ENCODE peak calls at places on chromosomes 11 and 22, in seven cellular contexts. K, W, Q, L, B, E and H are unnamed samples.

GRCh38 chr22:35425971-35426800 is 26.2 kb downstream of the MCM5 start:
- DNase-seq in E (no peak), K (no peak), Q (no peak), L (peak), W (no peak), B (peak), H (no peak)

GRCh38 chr22:24170189-24170588 is 11.1 kb upstream of the SUSD2 start:
- DNase-seq in B (peak), E (no peak), Q (peak), W (no peak), L (no peak), K (peak), H (no peak)

GRCh38 chr11:131674051-131674755 is 303.8 kb downstream of the NTM start:
- DNase-seq in Q (peak), B (peak), K (peak), E (no peak), W (peak), L (peak), H (peak)

GRCh38 chr11:132064987-132065620 is 694.7 kb downstream of the NTM start:
- DNase-seq in Q (peak), K (no peak), L (no peak), W (peak), E (peak), B (no peak), H (peak)

GRCh38 chr11:120168960-120169681 is 31.2 kb upstream of the TRIM29 start:
- DNase-seq in Q (peak), K (peak), B (peak), L (peak), E (peak), W (no peak), H (no peak)

GRCh38 chr11:46557684-46558151 is 36.1 kb downstream of the AMBRA1 start:
- DNase-seq in L (no peak), B (no peak), Q (no peak), K (no peak), W (no peak), E (no peak), H (no peak)

GRCh38 chr22:45531944-45532631 is 29.4 kb downstream of the FBLN1 start:
- DNase-seq in K (no peak), Q (no peak), L (no peak), W (no peak), E (no peak), B (no peak), H (no peak)

GRCh38 chr11:45182902-45183301 is 36.5 kb downstream of the PRDM11 start:
- DNase-seq in B (peak), K (no peak), W (no peak), L (peak), Q (peak), E (no peak), H (no peak)

GRCh38 chr22:17271711-17272451 is 52.6 kb upstream of the ADA2 start:
- DNase-seq in E (no peak), L (no peak), W (no peak), K (no peak), B (no peak), Q (no peak), H (no peak)

GRCh38 chr11:73317373-73317772 is 9.3 kb downstream of the ARHGEF17 start:
- DNase-seq in Q (no peak), B (no peak), E (no peak), K (no peak), W (no peak), L (peak), H (no peak)

GRCh38 chr22:41092023-41092817 is at the start of gene EP300:
- DNase-seq in Q (peak), B (peak), W (no peak), K (peak), L (peak), E (peak), H (peak)

GRCh38 chr11:69437001-69437875 is 44.2 kb upstream of the LINC01488 start:
- DNase-seq in Q (peak), B (peak), K (no peak), L (no peak), E (no peak), W (no peak), H (no peak)

GRCh38 chr11:20388096-20389055 is 860 bp downstream of the PRMT3 start:
- DNase-seq in K (no peak), E (no peak), L (peak), W (no peak), Q (no peak), B (no peak), H (no peak)

GRCh38 chr11:93519179-93519578 is 24.0 kb downstream of the SMCO4 start:
- DNase-seq in Q (no peak), L (no peak), W (no peak), E (no peak), B (no peak), K (no peak), H (no peak)

GRCh38 chr11:34481307-34481706 is 32.3 kb downstream of the ELF5 start:
- DNase-seq in Q (no peak), K (no peak), L (no peak), E (no peak), B (no peak), W (no peak), H (no peak)

GRCh38 chr11:93225642-93226041 is 27.9 kb upstream of the SLC36A4 start:
- DNase-seq in E (no peak), W (no peak), B (no peak), Q (no peak), L (peak), K (no peak), H (no peak)

GRCh38 chr11:118434123-118434552 is 2.2 kb upstream of the KMT2A start:
- DNase-seq in E (no peak), L (no peak), W (no peak), K (no peak), Q (no peak), B (no peak), H (no peak)

GRCh38 chr11:12897390-12897789 is 111.7 kb upstream of the RASSF10 start:
- DNase-seq in L (no peak), K (no peak), B (no peak), Q (peak), W (no peak), E (no peak), H (no peak)

GRCh38 chr22:49657275-49657973 is 170.2 kb downstream of the BRD1 start:
- DNase-seq in B (no peak), Q (peak), L (no peak), W (no peak), K (no peak), E (no peak), H (no peak)

GRCh38 chr11:77379253-77379652 is 77.8 kb upstream of the GDPD4 start:
- DNase-seq in L (no peak), E (no peak), B (no peak), W (no peak), K (no peak), Q (no peak), H (no peak)

GRCh38 chr22:29382575-29383328 is 5.6 kb downstream of the AP1B1 start:
- DNase-seq in K (no peak), W (no peak), Q (peak), L (no peak), B (no peak), E (no peak), H (no peak)

GRCh38 chr11:46427364-46427763 is 35.8 kb upstream of the CHRM4 start:
- DNase-seq in K (no peak), L (peak), E (no peak), W (no peak), Q (no peak), B (no peak), H (no peak)

GRCh38 chr22:39738746-39739145 is 154.8 kb downstream of the ENTHD1 start:
- DNase-seq in K (no peak), L (no peak), Q (no peak), E (no peak), B (no peak), W (no peak), H (no peak)

GRCh38 chr22:33524511-33525270 is 395.6 kb downstream of the LARGE1 start:
- DNase-seq in Q (no peak), L (no peak), B (no peak), W (no peak), K (no peak), E (no peak), H (no peak)

GRCh38 chr11:73388241-73389133 is 12.3 kb downstream of the RELT start:
- DNase-seq in L (no peak), W (no peak), Q (peak), E (no peak), B (peak), K (peak), H (no peak)

GRCh38 chr11:110778351-110778750 is 66.1 kb upstream of the ARHGAP20 start:
- DNase-seq in W (no peak), B (no peak), Q (no peak), K (no peak), L (no peak), E (no peak), H (no peak)

GRCh38 chr11:65861533-65862183 is 1.4 kb downstream of the MUS81 start:
- DNase-seq in B (peak), E (no peak), L (no peak), W (no peak), Q (no peak), K (no peak), H (no peak)

GRCh38 chr22:37802310-37803194 is 5.2 kb upstream of the GCAT start:
- DNase-seq in K (peak), Q (peak), W (no peak), E (no peak), L (peak), B (peak), H (no peak)

GRCh38 chr11:92867913-92868619 is 101.4 kb upstream of the MTNR1B start:
- DNase-seq in L (no peak), B (no peak), W (no peak), E (no peak), Q (no peak), K (no peak), H (no peak)

GRCh38 chr11:72576196-72576595 is 98.0 kb downstream of the PDE2A start:
- DNase-seq in L (no peak), E (no peak), W (no peak), K (no peak), B (no peak), Q (no peak), H (no peak)

GRCh38 chr11:111230122-111230465 is 15.4 kb upstream of the POU2AF2 start:
- DNase-seq in Q (no peak), W (no peak), E (no peak), L (no peak), K (no peak), B (no peak), H (no peak)

DNA sequence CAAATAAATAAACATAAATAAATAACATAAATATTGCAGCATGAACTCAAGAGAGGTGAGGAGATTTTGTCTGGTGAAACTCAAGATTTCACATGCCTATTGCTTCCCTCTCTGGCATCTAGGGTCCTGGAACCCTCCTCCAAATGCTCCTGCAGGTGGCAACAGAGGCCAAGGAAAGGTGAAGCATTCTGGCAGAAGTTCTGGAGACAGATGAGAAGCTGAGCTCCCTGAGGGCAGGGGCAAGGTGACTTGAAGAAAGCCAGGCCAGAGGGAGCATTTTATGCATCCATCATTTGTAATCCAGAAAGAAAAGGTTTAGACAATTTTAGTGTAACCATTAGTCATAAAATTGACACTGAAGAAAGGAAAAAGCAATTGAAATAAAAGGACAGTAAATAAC is 64.9 kb downstream of the ENDOD1 start:
- DNase-seq in B (peak), Q (peak), L (peak), K (peak), W (no peak), E (no peak), H (no peak)
- TF ChIP-seq CTCF in B (peak), Q (peak), L (peak), K (peak), W (peak), E (peak), H (peak)

DNA sequence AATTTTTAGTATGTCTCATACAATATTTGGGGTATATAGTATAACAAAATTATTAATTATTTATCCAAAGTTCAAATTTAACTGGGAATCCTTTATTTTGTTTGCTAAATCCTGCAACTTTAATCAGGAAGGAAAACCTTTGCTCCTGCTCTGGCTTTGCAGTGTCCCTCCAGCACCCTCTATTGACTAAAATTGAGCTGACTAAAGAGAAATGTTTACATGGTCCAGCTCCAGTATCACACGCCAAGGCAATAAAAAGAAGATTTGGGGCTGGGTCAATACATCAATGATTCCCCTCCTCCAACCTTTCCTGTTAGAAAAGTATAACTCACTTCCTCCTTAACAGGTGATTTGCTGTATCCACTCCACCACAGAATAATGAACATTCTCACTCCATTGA is 153.0 kb upstream of the LRRC4C start:
- DNase-seq in L (peak), W (no peak), B (peak), Q (no peak), K (no peak), E (no peak), H (no peak)
- TF ChIP-seq CTCF in L (peak), W (no peak), B (peak), Q (no peak), K (no peak), E (no peak), H (no peak)

GRCh38 chr11:7353100-7353499 is 101.4 kb downstream of the SYT9 start:
- DNase-seq in L (peak), E (no peak), W (no peak), B (peak), Q (peak), K (peak), H (peak)
- TF ChIP-seq CTCF in L (peak), E (peak), W (peak), B (peak), Q (peak), K (peak), H (peak)

GRCh38 chr22:43109921-43110443 is 568 bp upstream of the BIK start:
- DNase-seq in W (no peak), K (no peak), L (no peak), Q (no peak), E (no peak), B (peak), H (no peak)

GRCh38 chr22:43110927-43111623 is 525 bp downstream of the BIK start:
- DNase-seq in K (no peak), E (no peak), W (no peak), B (peak), L (no peak), Q (peak), H (no peak)

GRCh38 chr22:43109511-43109910 is 1.0 kb upstream of the BIK start:
- DNase-seq in L (no peak), Q (no peak), K (no peak), B (no peak), W (no peak), E (no peak), H (no peak)

GRCh38 chr22:43113516-43114251 is 3.1 kb downstream of the BIK start:
- DNase-seq in K (peak), L (peak), Q (peak), W (no peak), E (no peak), B (no peak), H (no peak)

DNA sequence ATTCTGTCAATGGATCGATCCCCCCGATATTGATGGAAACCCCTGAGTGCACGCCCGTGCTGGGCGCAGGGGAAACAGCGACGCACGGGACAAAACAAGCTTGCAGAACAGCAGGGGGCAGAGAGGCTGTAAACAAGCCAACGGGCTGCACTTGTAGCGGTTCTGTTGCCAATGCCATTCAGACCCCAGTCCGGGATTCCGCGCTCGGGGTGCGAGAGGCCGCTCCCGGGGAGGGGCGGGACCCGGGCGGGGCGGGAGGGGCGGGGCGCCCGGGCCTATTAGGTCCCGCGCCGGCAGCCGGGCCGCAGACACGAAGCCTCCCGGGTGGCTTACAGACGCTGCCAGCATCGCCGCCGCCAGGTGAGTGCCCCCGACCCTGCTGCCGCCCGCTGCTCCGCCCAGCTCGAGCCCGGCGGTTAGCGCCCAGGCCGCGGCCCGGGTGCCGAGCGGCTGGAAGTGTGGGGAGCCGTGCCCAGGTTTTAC is at the start of gene BIK:
- DNase-seq in Q (peak), W (no peak), E (no peak), L (peak), K (peak), B (peak), H (no peak)
- TF ChIP-seq CTCF in Q (no peak), W (peak), E (no peak), L (no peak), K (no peak), B (no peak), H (peak)